ENCODE peak calls at places on chromosomes 2 and 18, in nine cellular contexts. X is AG08395; J is upper lobe of right lung; B is COR-L47; N is activated T-helper 9 cell treated with anti-CD3 and anti-CD28 coated beads, Interleukin-2, amount 50 U/mL, for 16 hours; K is putamen; O is WTC11; L is NCI-H1092; I is mucosa of gallbladder. Y is an unnamed sample.

GRCh38 chr2:174473796-174474195 is 13.0 kb downstream of the GPR155 start:
- DNase-seq in X (peak; percentile 40), J (no peak), B (no peak), N (no peak), K (no peak), O (no peak), L (no peak), I (no peak), Y (no peak)

GRCh38 chr2:158385646-158386045 is 70.9 kb downstream of the CCDC148 start:
- DNase-seq in X (no peak), J (no peak), B (no peak), N (no peak), K (no peak), O (no peak), L (no peak), I (no peak), Y (no peak)

GRCh38 chr2:100676346-100676745 is 113.6 kb downstream of the PDCL3 start:
- DNase-seq in X (no peak), J (no peak), B (no peak), N (no peak), K (no peak), O (no peak), L (no peak), I (no peak), Y (no peak)

GRCh38 chr2:17257194-17257909 is 260.9 kb downstream of the RAD51AP2 start:
- DNase-seq in X (no peak), J (no peak), B (no peak), N (no peak), K (no peak), O (no peak), L (no peak), I (no peak), Y (no peak)

GRCh38 chr2:96157649-96158553 is 12.7 kb upstream of the DUSP2 start:
- DNase-seq in X (no peak), J (peak; percentile 64), B (no peak), N (peak; percentile 89), K (no peak), O (no peak), L (no peak), I (no peak), Y (peak; percentile 97)

GRCh38 chr2:98824256-98825042 is 93.5 kb upstream of the MGAT4A start:
- DNase-seq in X (no peak), J (no peak), B (no peak), N (no peak), K (no peak), O (no peak), L (no peak), I (no peak), Y (no peak)

GRCh38 chr2:16318474-16319195 is 347.0 kb downstream of the CYRIA start:
- DNase-seq in X (no peak), J (no peak), B (no peak), N (no peak), K (no peak), O (no peak), L (no peak), I (no peak), Y (no peak)

GRCh38 chr2:74742486-74742885 is 88.4 kb downstream of the SEMA4F start:
- DNase-seq in X (no peak), J (no peak), B (no peak), N (no peak), K (no peak), O (no peak), L (no peak), I (no peak), Y (no peak)

GRCh38 chr2:9214866-9215265 is 8.3 kb downstream of the ASAP2 start:
- DNase-seq in X (no peak), J (no peak), B (no peak), N (no peak), K (no peak), O (no peak), L (no peak), I (no peak), Y (no peak)

GRCh38 chr18:11118051-11118450 is 31.3 kb downstream of the PIEZO2 start:
- DNase-seq in X (no peak), J (no peak), B (no peak), N (no peak), K (no peak), O (no peak), L (no peak), I (no peak), Y (no peak)

GRCh38 chr2:226911932-226912331 is 76.1 kb downstream of the RHBDD1 start:
- DNase-seq in X (no peak), J (no peak), B (no peak), N (no peak), K (no peak), O (no peak), L (no peak), I (no peak), Y (no peak)

GRCh38 chr2:8168876-8169275 is 513.0 kb upstream of the ID2 start:
- DNase-seq in X (no peak), J (no peak), B (no peak), N (no peak), K (no peak), O (no peak), L (no peak), I (no peak), Y (no peak)

GRCh38 chr18:38768504-38768903 is 1202.9 kb upstream of the CELF4 start:
- DNase-seq in X (no peak), J (no peak), B (no peak), N (no peak), K (no peak), O (no peak), L (no peak), I (no peak), Y (no peak)

GRCh38 chr2:205769879-205770278 is 87.6 kb downstream of the NRP2 start:
- DNase-seq in X (no peak), J (no peak), B (peak; percentile 23), N (no peak), K (no peak), O (no peak), L (no peak), I (no peak), Y (no peak)

GRCh38 chr18:39966275-39966674 is 1988.8 kb upstream of the PIK3C3 start:
- DNase-seq in X (no peak), J (no peak), B (peak; percentile 19), N (no peak), K (no peak), O (peak; percentile 41), L (no peak), I (no peak), Y (no peak)

GRCh38 chr2:112864072-112864471 is 27.5 kb upstream of the IL1B start:
- DNase-seq in X (no peak), J (no peak), B (no peak), N (no peak), K (no peak), O (no peak), L (no peak), I (no peak), Y (no peak)